ENCODE peak calls at places on chromosomes 13 and 19, in ten cellular contexts. W, R, O, K, D, T, E, B, J and C are unnamed samples.
A peak's percentile ranks its signal among the peaks of the same experiment; 100 is the strongest.

GRCh38 chr13:51637852-51638496 is 53.7 kb downstream of the WDFY2 start:
- DNase-seq in J (no peak), T (no peak), R (no peak), D (no peak), O (no peak), E (no peak), W (no peak), B (no peak), K (no peak), C (no peak)

GRCh38 chr13:68749801-68750200 is 1357.8 kb upstream of the ATXN8OS start:
- DNase-seq in D (no peak), O (no peak), J (no peak), E (no peak), R (no peak), K (no peak), T (no peak), W (no peak), B (no peak), C (no peak)

GRCh38 chr19:49125025-49125731 is 5.8 kb downstream of the PPFIA3 start:
- DNase-seq in R (no peak), B (no peak), W (no peak), E (no peak), T (no peak), O (peak; percentile 89), K (no peak), D (no peak), J (no peak), C (no peak)

GRCh38 chr19:38946229-38947010 is 15.7 kb downstream of the MRPS12 start:
- DNase-seq in B (no peak), E (no peak), T (no peak), O (no peak), D (no peak), W (no peak), J (no peak), R (no peak), K (no peak), C (no peak)

GRCh38 chr19:7528192-7528519 is 5.7 kb downstream of the MCOLN1 start:
- DNase-seq in J (no peak), O (no peak), D (no peak), B (no peak), E (no peak), R (no peak), K (no peak), W (no peak), T (no peak), C (no peak)

GRCh38 chr13:55347528-55347927 is 1793.2 kb upstream of the PRR20A start:
- DNase-seq in R (no peak), O (no peak), D (no peak), J (no peak), K (no peak), E (no peak), B (no peak), W (no peak), T (no peak), C (no peak)

GRCh38 chr13:86135856-86136255 is 336.6 kb upstream of the SLITRK6 start:
- DNase-seq in D (no peak), B (no peak), K (no peak), R (no peak), E (no peak), J (no peak), T (no peak), W (no peak), O (no peak), C (no peak)

GRCh38 chr19:55483681-55484361 is 1.2 kb upstream of the NAT14 start:
- DNase-seq in T (no peak), J (no peak), K (no peak), W (no peak), E (no peak), O (no peak), R (no peak), B (no peak), D (no peak), C (no peak)

GRCh38 chr19:11970174-11970573 is 5.3 kb downstream of the ZNF763 start:
- DNase-seq in B (no peak), O (no peak), R (no peak), J (no peak), D (no peak), T (no peak), K (no peak), W (no peak), E (no peak), C (no peak)

GRCh38 chr19:11971045-11971444 is 6.2 kb downstream of the ZNF763 start:
- DNase-seq in O (no peak), J (no peak), E (no peak), R (no peak), B (no peak), T (no peak), W (no peak), D (no peak), K (no peak), C (no peak)

GRCh38 chr19:11963566-11964355 is 1.1 kb upstream of the ZNF763 start:
- DNase-seq in J (peak; percentile 36), K (peak; percentile 61), R (peak; percentile 85), W (no peak), D (no peak), E (peak; percentile 77), T (peak; percentile 77), B (peak; percentile 84), O (peak; percentile 79), C (peak; percentile 73)

GRCh38 chr19:11964496-11964857 is 363 bp upstream of the ZNF763 start:
- DNase-seq in B (no peak), D (no peak), K (no peak), J (peak; percentile 17), R (no peak), T (no peak), O (no peak), E (no peak), W (no peak), C (no peak)

GRCh38 chr19:11964858-11965645 is at the start of gene ZNF763:
- DNase-seq in O (peak; percentile 96), W (no peak), J (peak; percentile 61), K (peak; percentile 75), D (no peak), R (peak; percentile 88), E (peak; percentile 81), B (peak; percentile 87), T (peak; percentile 80), C (peak; percentile 56)
- TF ChIP-seq CTCF in O (no peak), W (no peak), J (no peak), K (no peak), D (no peak), R (no peak), E (no peak), B (no peak), T (no peak), C (no peak)

GRCh38 chr19:4676955-4677731 is 7.0 kb upstream of the MYDGF start:
- DNase-seq in B (peak; percentile 50), K (peak; percentile 35), D (no peak), J (no peak), W (peak; percentile 15), O (no peak), R (peak; percentile 52), E (peak; percentile 56), T (peak; percentile 36), C (no peak)
- TF ChIP-seq CTCF in B (peak; percentile 61), K (peak; percentile 39), D (peak; percentile 24), J (peak; percentile 75), W (peak; percentile 64), O (peak; percentile 25), R (peak; percentile 46), E (peak; percentile 51), T (peak; percentile 53), C (peak; percentile 53)

GRCh38 chr19:10159610-10160009 is 35.1 kb downstream of the DNMT1 start:
- DNase-seq in E (no peak), T (no peak), J (no peak), D (no peak), K (no peak), B (no peak), W (no peak), R (no peak), O (no peak), C (no peak)

GRCh38 chr19:10158071-10158470 is 36.7 kb downstream of the DNMT1 start:
- DNase-seq in W (no peak), O (no peak), R (no peak), T (no peak), D (no peak), J (no peak), E (no peak), B (no peak), K (no peak), C (no peak)

GRCh38 chr19:10158485-10158884 is 36.3 kb downstream of the DNMT1 start:
- DNase-seq in W (no peak), K (no peak), E (no peak), R (no peak), J (no peak), B (no peak), D (no peak), O (no peak), T (no peak), C (no peak)

GRCh38 chr19:10152100-10152499 is 32.4 kb upstream of the EIF3G start:
- DNase-seq in T (no peak), W (no peak), J (peak; percentile 17), K (no peak), B (no peak), D (no peak), R (no peak), E (no peak), O (no peak), C (no peak)

GRCh38 chr19:10155834-10156233 is 36.1 kb upstream of the EIF3G start:
- DNase-seq in B (peak; percentile 13), E (peak; percentile 8), R (peak; percentile 8), T (no peak), D (no peak), K (peak; percentile 34), O (no peak), W (no peak), J (no peak), C (no peak)
- TF ChIP-seq CTCF in B (no peak), E (no peak), R (peak; percentile 3), T (no peak), D (no peak), K (no peak), O (no peak), W (no peak), J (peak; percentile 37), C (no peak)

GRCh38 chr13:22103628-22104027 is 432.8 kb downstream of the FGF9 start:
- DNase-seq in J (no peak), K (peak; percentile 63), B (no peak), T (no peak), W (no peak), D (no peak), R (no peak), O (no peak), E (no peak), C (no peak)

GRCh38 chr13:22107549-22107948 is 436.7 kb downstream of the FGF9 start:
- DNase-seq in O (no peak), E (no peak), B (no peak), K (no peak), D (no peak), J (no peak), R (no peak), W (no peak), T (no peak), C (no peak)

GRCh38 chr13:22106058-22106457 is 435.2 kb downstream of the FGF9 start:
- DNase-seq in D (no peak), K (no peak), T (no peak), W (no peak), B (no peak), E (no peak), O (no peak), R (no peak), J (no peak), C (no peak)

GRCh38 chr13:22102237-22102636 is 431.4 kb downstream of the FGF9 start:
- DNase-seq in R (no peak), K (no peak), B (no peak), E (no peak), W (no peak), T (no peak), D (no peak), J (no peak), O (no peak), C (no peak)

DNA sequence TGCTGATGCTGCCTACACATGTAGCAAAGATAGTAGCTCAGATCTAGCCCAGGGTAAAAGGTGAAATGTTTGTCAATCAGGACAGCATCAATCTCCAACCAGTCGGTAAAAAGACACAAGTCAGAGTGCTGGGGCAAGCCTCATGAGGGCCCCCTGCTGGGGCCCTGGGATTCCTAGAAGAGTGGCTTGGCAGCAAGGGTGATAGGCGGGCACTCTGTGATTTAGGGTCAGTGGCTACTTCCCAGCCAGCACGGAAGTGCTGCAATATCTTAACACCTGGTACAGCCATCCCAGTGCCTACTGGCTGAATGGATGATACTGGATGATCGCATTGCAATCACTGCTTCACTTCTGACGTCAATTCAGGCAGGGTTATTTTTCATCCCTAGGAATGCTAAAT is 432.2 kb downstream of the FGF9 start:
- DNase-seq in T (no peak), R (no peak), O (peak; percentile 39), D (no peak), J (no peak), E (no peak), B (no peak), K (no peak), W (no peak), C (no peak)
- TF ChIP-seq CTCF in T (no peak), R (no peak), O (no peak), D (no peak), J (no peak), E (no peak), B (no peak), K (no peak), W (no peak), C (no peak)